ENCODE peak calls at places on chromosomes 16 and 17, in five cellular contexts. One of them, this sample, is unnamed.
A peak's percentile ranks its signal among the peaks of the same experiment; 100 is the strongest.

GRCh38 chr17:58468944-58469343 is 19.3 kb downstream of the HSF5 start:
- DNase-seq in naive thymus-derived CD8-positive, alpha-beta T cell: no peak
- DNase-seq in effector memory CD8-positive, alpha-beta T cell: no peak
- DNase-seq in ELR: no peak
- DNase-seq in osteocyte: no peak
- DNase-seq in this sample: no peak

GRCh38 chr16:2701713-2702437 is 18.1 kb downstream of the PRSS27 start:
- DNase-seq in ELR: no peak
- DNase-seq in effector memory CD8-positive, alpha-beta T cell: no peak
- DNase-seq in osteocyte: no peak
- DNase-seq in naive thymus-derived CD8-positive, alpha-beta T cell: no peak
- DNase-seq in this sample: no peak

GRCh38 chr16:35570946-35571345 is 2111.5 kb downstream of the TP53TG3F start:
- DNase-seq in naive thymus-derived CD8-positive, alpha-beta T cell: no peak
- DNase-seq in osteocyte: no peak
- DNase-seq in ELR: no peak
- DNase-seq in effector memory CD8-positive, alpha-beta T cell: no peak
- DNase-seq in this sample: no peak

GRCh38 chr16:86383488-86384262 is 126.7 kb upstream of the FOXF1 start:
- DNase-seq in ELR: peak; percentile 96
- DNase-seq in naive thymus-derived CD8-positive, alpha-beta T cell: no peak
- DNase-seq in effector memory CD8-positive, alpha-beta T cell: no peak
- DNase-seq in osteocyte: no peak
- DNase-seq in this sample: no peak

GRCh38 chr16:85395207-85395912 is 217.8 kb upstream of the GSE1 start:
- DNase-seq in osteocyte: peak; percentile 92
- DNase-seq in effector memory CD8-positive, alpha-beta T cell: no peak
- DNase-seq in naive thymus-derived CD8-positive, alpha-beta T cell: peak; percentile 0
- DNase-seq in ELR: peak; percentile 99
- DNase-seq in this sample: no peak

GRCh38 chr17:82051776-82052637 is at the start of the genes GPS1 and RFNG:
- DNase-seq in naive thymus-derived CD8-positive, alpha-beta T cell: peak; percentile 81
- DNase-seq in osteocyte: no peak
- DNase-seq in effector memory CD8-positive, alpha-beta T cell: peak; percentile 73
- DNase-seq in ELR: peak; percentile 78
- DNase-seq in this sample: peak; percentile 88

GRCh38 chr16:30030011-30030685 is 923 bp downstream of the TLCD3B start:
- DNase-seq in osteocyte: no peak
- DNase-seq in naive thymus-derived CD8-positive, alpha-beta T cell: no peak
- DNase-seq in ELR: no peak
- DNase-seq in effector memory CD8-positive, alpha-beta T cell: no peak
- DNase-seq in this sample: no peak

GRCh38 chr16:51155901-51156810 is 5.1 kb upstream of the SALL1 start:
- DNase-seq in osteocyte: no peak
- DNase-seq in effector memory CD8-positive, alpha-beta T cell: no peak
- DNase-seq in naive thymus-derived CD8-positive, alpha-beta T cell: no peak
- DNase-seq in ELR: no peak
- DNase-seq in this sample: peak; percentile 67

GRCh38 chr17:38693700-38694329 is 11.3 kb upstream of the MLLT6 start:
- DNase-seq in ELR: no peak
- DNase-seq in effector memory CD8-positive, alpha-beta T cell: no peak
- DNase-seq in naive thymus-derived CD8-positive, alpha-beta T cell: no peak
- DNase-seq in osteocyte: no peak
- DNase-seq in this sample: no peak

GRCh38 chr17:51992864-51993413 is 165.6 kb downstream of the CA10 start:
- DNase-seq in effector memory CD8-positive, alpha-beta T cell: no peak
- DNase-seq in osteocyte: no peak
- DNase-seq in ELR: no peak
- DNase-seq in naive thymus-derived CD8-positive, alpha-beta T cell: no peak
- DNase-seq in this sample: no peak

GRCh38 chr17:10661377-10661906 is 4.3 kb upstream of the MYH3 start:
- DNase-seq in osteocyte: no peak
- DNase-seq in naive thymus-derived CD8-positive, alpha-beta T cell: no peak
- DNase-seq in ELR: no peak
- DNase-seq in effector memory CD8-positive, alpha-beta T cell: no peak
- DNase-seq in this sample: no peak

GRCh38 chr17:76154935-76155845 is 14.1 kb upstream of the FOXJ1 start:
- DNase-seq in naive thymus-derived CD8-positive, alpha-beta T cell: no peak
- DNase-seq in effector memory CD8-positive, alpha-beta T cell: no peak
- DNase-seq in ELR: no peak
- DNase-seq in osteocyte: no peak
- DNase-seq in this sample: no peak

GRCh38 chr17:81712468-81713003 is 452 bp downstream of the SLC25A10 start:
- DNase-seq in naive thymus-derived CD8-positive, alpha-beta T cell: no peak
- DNase-seq in osteocyte: no peak
- DNase-seq in effector memory CD8-positive, alpha-beta T cell: no peak
- DNase-seq in ELR: peak; percentile 61
- DNase-seq in this sample: no peak

GRCh38 chr17:82489117-82489516 is 30.4 kb upstream of the FOXK2 start:
- DNase-seq in osteocyte: no peak
- DNase-seq in effector memory CD8-positive, alpha-beta T cell: no peak
- DNase-seq in ELR: peak; percentile 69
- DNase-seq in naive thymus-derived CD8-positive, alpha-beta T cell: no peak
- DNase-seq in this sample: no peak

GRCh38 chr16:3025032-3026002 is 1.5 kb downstream of the THOC6 start:
- DNase-seq in ELR: no peak
- DNase-seq in osteocyte: no peak
- DNase-seq in naive thymus-derived CD8-positive, alpha-beta T cell: no peak
- DNase-seq in effector memory CD8-positive, alpha-beta T cell: no peak
- DNase-seq in this sample: no peak

GRCh38 chr17:7004398-7005253 is 7.8 kb upstream of the RNASEK start:
- DNase-seq in ELR: peak; percentile 78
- DNase-seq in effector memory CD8-positive, alpha-beta T cell: peak; percentile 61
- DNase-seq in osteocyte: no peak
- DNase-seq in naive thymus-derived CD8-positive, alpha-beta T cell: peak; percentile 77
- DNase-seq in this sample: no peak

GRCh38 chr16:9337262-9338032 is 246.0 kb downstream of the HAPSTR1 start:
- DNase-seq in osteocyte: no peak
- DNase-seq in effector memory CD8-positive, alpha-beta T cell: no peak
- DNase-seq in naive thymus-derived CD8-positive, alpha-beta T cell: no peak
- DNase-seq in ELR: no peak
- DNase-seq in this sample: no peak

GRCh38 chr17:58172369-58173071 is 5.7 kb downstream of the OR4D2 start:
- DNase-seq in osteocyte: no peak
- DNase-seq in effector memory CD8-positive, alpha-beta T cell: peak; percentile 38
- DNase-seq in ELR: peak; percentile 65
- DNase-seq in naive thymus-derived CD8-positive, alpha-beta T cell: peak; percentile 66
- DNase-seq in this sample: no peak

GRCh38 chr17:77479817-77480508 is 339.2 kb downstream of the SEC14L1 start:
- DNase-seq in effector memory CD8-positive, alpha-beta T cell: no peak
- DNase-seq in ELR: no peak
- DNase-seq in naive thymus-derived CD8-positive, alpha-beta T cell: no peak
- DNase-seq in osteocyte: no peak
- DNase-seq in this sample: no peak

GRCh38 chr17:15651583-15652110 is 32.1 kb upstream of the FBXW10B start:
- DNase-seq in osteocyte: peak; percentile 94
- DNase-seq in effector memory CD8-positive, alpha-beta T cell: no peak
- DNase-seq in naive thymus-derived CD8-positive, alpha-beta T cell: peak; percentile 8
- DNase-seq in ELR: peak; percentile 99
- DNase-seq in this sample: peak; percentile 77

GRCh38 chr16:1134776-1135458 is 18.0 kb upstream of the CACNA1H start:
- DNase-seq in effector memory CD8-positive, alpha-beta T cell: no peak
- DNase-seq in naive thymus-derived CD8-positive, alpha-beta T cell: no peak
- DNase-seq in ELR: no peak
- DNase-seq in osteocyte: no peak
- DNase-seq in this sample: no peak

GRCh38 chr16:80652441-80652840 is 111.6 kb downstream of the DYNLRB2 start:
- DNase-seq in effector memory CD8-positive, alpha-beta T cell: no peak
- DNase-seq in osteocyte: no peak
- DNase-seq in ELR: no peak
- DNase-seq in naive thymus-derived CD8-positive, alpha-beta T cell: no peak
- DNase-seq in this sample: no peak

GRCh38 chr17:79214459-79214858 is 139.8 kb downstream of the ENGASE start:
- DNase-seq in naive thymus-derived CD8-positive, alpha-beta T cell: no peak
- DNase-seq in effector memory CD8-positive, alpha-beta T cell: no peak
- DNase-seq in osteocyte: no peak
- DNase-seq in ELR: no peak
- DNase-seq in this sample: no peak

GRCh38 chr16:54540525-54541180 is 254.1 kb upstream of the IRX3 start:
- DNase-seq in effector memory CD8-positive, alpha-beta T cell: no peak
- DNase-seq in ELR: no peak
- DNase-seq in osteocyte: no peak
- DNase-seq in naive thymus-derived CD8-positive, alpha-beta T cell: no peak
- DNase-seq in this sample: no peak

GRCh38 chr16:27402964-27403600 is 1.1 kb downstream of the IL21R start:
- DNase-seq in osteocyte: peak; percentile 81
- DNase-seq in ELR: no peak
- DNase-seq in effector memory CD8-positive, alpha-beta T cell: peak; percentile 39
- DNase-seq in naive thymus-derived CD8-positive, alpha-beta T cell: peak; percentile 23
- DNase-seq in this sample: no peak

GRCh38 chr17:75232786-75233185 is 27.3 kb downstream of the NUP85 start:
- DNase-seq in naive thymus-derived CD8-positive, alpha-beta T cell: no peak
- DNase-seq in osteocyte: no peak
- DNase-seq in ELR: no peak
- DNase-seq in effector memory CD8-positive, alpha-beta T cell: no peak
- DNase-seq in this sample: no peak

GRCh38 chr16:8756755-8757154 is 40.7 kb downstream of the TMEM186 start:
- DNase-seq in naive thymus-derived CD8-positive, alpha-beta T cell: no peak
- DNase-seq in ELR: no peak
- DNase-seq in effector memory CD8-positive, alpha-beta T cell: no peak
- DNase-seq in osteocyte: no peak
- DNase-seq in this sample: no peak

GRCh38 chr17:17213775-17214174 is 7.6 kb upstream of the PLD6 start:
- DNase-seq in effector memory CD8-positive, alpha-beta T cell: no peak
- DNase-seq in naive thymus-derived CD8-positive, alpha-beta T cell: no peak
- DNase-seq in ELR: no peak
- DNase-seq in osteocyte: no peak
- DNase-seq in this sample: peak; percentile 47

GRCh38 chr17:1055751-1056645 is 59.1 kb downstream of the TIMM22 start:
- DNase-seq in effector memory CD8-positive, alpha-beta T cell: peak; percentile 34
- DNase-seq in naive thymus-derived CD8-positive, alpha-beta T cell: peak; percentile 25
- DNase-seq in osteocyte: no peak
- DNase-seq in ELR: peak; percentile 67
- DNase-seq in this sample: peak; percentile 87

GRCh38 chr17:77810536-77810935 is 148.0 kb upstream of the TNRC6C start:
- DNase-seq in ELR: peak; percentile 31
- DNase-seq in effector memory CD8-positive, alpha-beta T cell: no peak
- DNase-seq in osteocyte: no peak
- DNase-seq in naive thymus-derived CD8-positive, alpha-beta T cell: no peak
- DNase-seq in this sample: no peak

GRCh38 chr17:81419333-81419885 is 24.2 kb downstream of the BAHCC1 start:
- DNase-seq in naive thymus-derived CD8-positive, alpha-beta T cell: no peak
- DNase-seq in osteocyte: peak; percentile 94
- DNase-seq in ELR: peak; percentile 91
- DNase-seq in effector memory CD8-positive, alpha-beta T cell: no peak
- DNase-seq in this sample: no peak

GRCh38 chr17:73498176-73498575 is 146.1 kb downstream of the SDK2 start:
- DNase-seq in effector memory CD8-positive, alpha-beta T cell: no peak
- DNase-seq in osteocyte: no peak
- DNase-seq in naive thymus-derived CD8-positive, alpha-beta T cell: no peak
- DNase-seq in ELR: no peak
- DNase-seq in this sample: no peak

GRCh38 chr16:86761117-86761971 is 183.0 kb downstream of the FOXL1 start:
- DNase-seq in ELR: peak; percentile 80
- DNase-seq in naive thymus-derived CD8-positive, alpha-beta T cell: peak; percentile 13
- DNase-seq in osteocyte: no peak
- DNase-seq in effector memory CD8-positive, alpha-beta T cell: peak; percentile 21
- DNase-seq in this sample: peak; percentile 84